ENCODE peak calls at places on chromosomes 4 and X, in four cellular contexts. M, D, Y and L are unnamed samples.

GRCh38 chrX:140766024-140766611 is 56.6 kb downstream of the LINC00632 start:
- DNase-seq in Y (no peak), D (peak), M (peak), L (peak)

GRCh38 chr4:168551945-168552695 is 55.3 kb downstream of the PALLD start:
- DNase-seq in Y (no peak), M (no peak), D (no peak), L (no peak)

GRCh38 chr4:78061939-78062603 is 4.9 kb downstream of the FRAS1 start:
- DNase-seq in Y (no peak), D (no peak), M (no peak), L (no peak)

GRCh38 chr4:119748853-119749252 is 120.2 kb upstream of the PDE5A start:
- DNase-seq in Y (no peak), D (no peak), M (no peak), L (peak)

GRCh38 chrX:80282535-80282934 is 137.7 kb upstream of the TENT5D start:
- DNase-seq in Y (no peak), D (no peak), M (no peak), L (no peak)

GRCh38 chr4:6177587-6178197 is 22.7 kb downstream of the JAKMIP1 start:
- DNase-seq in Y (no peak), D (peak), M (no peak), L (no peak)

GRCh38 chr4:16083217-16084191 is at the start of gene PROM1:
- DNase-seq in Y (no peak), D (no peak), M (no peak), L (no peak)

GRCh38 chr4:4439782-4440181 is 52.9 kb downstream of the NSG1 start:
- DNase-seq in D (no peak), Y (no peak), M (no peak), L (no peak)

GRCh38 chr4:98522062-98522461 is 136.3 kb downstream of the TSPAN5 start:
- DNase-seq in M (no peak), Y (no peak), D (no peak), L (no peak)

GRCh38 chr4:29052266-29052665 is 1667.9 kb upstream of the PCDH7 start:
- DNase-seq in Y (no peak), D (no peak), M (no peak), L (no peak)

GRCh38 chr4:106312997-106313522 is 2.9 kb downstream of the TBCK start:
- DNase-seq in D (no peak), M (no peak), Y (no peak), L (no peak)

GRCh38 chrX:152833378-152833777 is 2.5 kb downstream of the NSDHL start:
- DNase-seq in M (peak), D (no peak), Y (no peak), L (no peak)

GRCh38 chr4:123673971-123674370 is 277.4 kb downstream of the SPRY1 start:
- DNase-seq in Y (no peak), M (no peak), D (no peak), L (peak)

DNA sequence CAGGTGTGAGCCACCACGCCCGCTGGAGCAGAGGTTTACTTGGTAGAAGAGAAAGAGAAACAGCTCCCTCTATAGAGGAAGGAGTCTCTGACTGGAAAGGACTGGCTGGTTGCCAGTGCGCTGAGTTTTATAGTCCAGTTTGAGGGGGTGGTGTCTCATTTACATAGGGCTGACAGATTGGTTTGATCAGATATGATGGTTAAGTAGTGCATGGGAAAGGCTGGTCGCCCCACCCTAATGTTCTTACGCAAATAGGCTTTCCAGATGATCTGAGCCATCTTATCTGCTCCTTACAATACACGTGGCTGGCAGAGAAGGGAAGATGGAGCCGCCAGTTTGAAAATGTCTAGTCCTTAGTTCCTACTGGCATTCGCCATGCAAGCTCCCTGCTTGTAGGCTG is 439.5 kb downstream of the NAF1 start:
- DNase-seq in D (no peak), M (no peak), Y (no peak), L (no peak)
- TF ChIP-seq CTCF in D (no peak), M (no peak), Y (no peak), L (no peak)

DNA sequence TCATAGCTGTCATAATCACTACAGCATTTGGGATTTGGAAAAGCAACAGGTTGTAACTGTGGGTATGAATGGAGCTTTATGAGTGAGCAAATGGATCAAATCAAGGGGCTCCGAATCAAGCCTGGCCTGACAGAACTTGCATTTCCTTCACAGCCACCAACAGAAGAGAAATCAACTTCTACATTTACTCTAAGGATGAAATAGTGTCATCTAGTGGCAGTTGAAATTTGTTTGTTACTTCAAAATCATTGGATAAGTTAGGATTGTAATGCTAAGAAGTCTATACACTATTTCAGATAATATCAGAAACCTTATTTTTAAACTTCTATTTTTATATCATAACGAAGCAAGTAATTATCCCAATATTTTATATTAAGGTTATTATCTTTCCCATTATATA is 10.7 kb upstream of the WDR17 start:
- DNase-seq in Y (no peak), M (no peak), D (no peak), L (no peak)
- TF ChIP-seq CTCF in Y (no peak), M (peak), D (no peak), L (peak)

GRCh38 chr4:56637154-56637553 is 43.9 kb downstream of the HOPX start:
- DNase-seq in M (no peak), D (no peak), Y (no peak), L (no peak)

GRCh38 chr4:56640907-56641493 is 40.1 kb downstream of the HOPX start:
- DNase-seq in Y (no peak), D (no peak), M (no peak), L (no peak)

GRCh38 chr4:56637791-56638190 is 43.3 kb downstream of the HOPX start:
- DNase-seq in M (no peak), D (no peak), Y (no peak), L (no peak)

GRCh38 chr4:56643596-56643995 is 37.5 kb downstream of the HOPX start:
- DNase-seq in D (no peak), M (no peak), Y (no peak), L (no peak)

DNA sequence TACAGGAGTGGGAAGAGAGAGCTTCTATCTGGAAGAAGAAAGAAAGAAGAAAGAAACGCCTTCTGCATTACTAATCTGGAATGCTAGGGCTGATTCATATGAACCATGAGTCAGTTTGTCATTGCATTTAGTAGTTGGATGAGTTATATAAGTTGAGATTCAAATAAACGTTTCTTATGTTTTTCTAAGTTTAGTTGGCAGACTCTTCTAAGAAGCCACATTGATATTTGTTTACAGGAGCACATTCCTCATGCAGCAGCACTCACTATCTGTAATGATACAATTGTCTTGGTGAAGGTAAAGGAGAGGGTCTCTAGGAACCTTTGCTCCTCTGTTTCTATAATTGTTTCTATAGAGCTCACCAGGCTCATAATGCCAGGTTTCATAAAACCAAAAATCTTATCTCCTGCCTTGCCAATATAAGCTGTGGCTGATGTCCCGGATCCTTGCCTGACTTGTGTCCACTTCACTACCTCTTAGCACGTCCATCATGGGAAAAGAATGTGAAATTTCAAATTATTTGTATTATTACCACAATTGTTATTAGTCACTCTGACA is 39.5 kb downstream of the HOPX start:
- DNase-seq in Y (no peak), M (no peak), D (no peak), L (peak)
- TF ChIP-seq CTCF in Y (no peak), M (no peak), D (no peak), L (peak)

DNA sequence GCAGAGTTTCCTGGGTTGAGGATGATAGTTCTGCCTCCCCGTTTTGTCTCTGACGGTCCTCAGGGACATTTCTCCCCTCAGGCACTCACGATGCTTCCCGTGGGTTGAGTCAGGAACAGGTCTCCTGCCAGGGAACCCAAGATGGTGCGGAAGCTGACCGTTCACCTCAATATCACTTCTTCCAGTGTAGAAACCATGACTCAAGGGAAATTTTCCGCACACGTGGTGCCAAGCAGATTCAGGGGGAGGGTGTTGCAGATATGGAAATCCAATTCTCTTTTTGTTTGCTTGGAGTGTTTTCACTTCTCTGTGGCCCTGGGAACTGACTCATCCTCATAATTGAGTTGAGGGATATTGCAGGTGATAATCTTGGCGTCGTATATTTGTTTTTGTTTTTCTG is 46.7 kb downstream of the CXorf49B start:
- DNase-seq in Y (no peak), D (no peak), M (no peak), L (no peak)
- TF ChIP-seq CTCF in Y (no peak), D (no peak), M (no peak), L (no peak)

DNA sequence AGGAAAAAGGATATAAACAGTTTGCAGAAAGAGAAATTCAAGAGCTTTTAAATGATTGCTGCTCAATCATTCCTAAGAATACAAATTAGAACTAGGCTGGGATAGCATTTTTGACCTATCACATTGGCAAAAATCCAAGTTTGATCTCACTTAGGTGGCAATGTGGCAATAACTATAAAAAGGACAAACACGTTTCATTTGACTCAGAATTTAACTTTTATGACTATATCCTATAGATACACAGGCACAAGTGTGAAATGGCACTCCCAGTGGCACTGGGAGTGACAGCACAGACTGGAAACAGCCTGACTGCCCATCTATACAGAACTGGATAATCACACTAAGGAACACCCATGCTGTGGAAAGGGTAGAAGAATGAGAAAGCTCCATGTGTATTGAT is 11.1 kb downstream of the CENPU start:
- DNase-seq in M (no peak), D (no peak), Y (no peak), L (no peak)
- TF ChIP-seq CTCF in M (no peak), D (no peak), Y (no peak), L (peak)

DNA sequence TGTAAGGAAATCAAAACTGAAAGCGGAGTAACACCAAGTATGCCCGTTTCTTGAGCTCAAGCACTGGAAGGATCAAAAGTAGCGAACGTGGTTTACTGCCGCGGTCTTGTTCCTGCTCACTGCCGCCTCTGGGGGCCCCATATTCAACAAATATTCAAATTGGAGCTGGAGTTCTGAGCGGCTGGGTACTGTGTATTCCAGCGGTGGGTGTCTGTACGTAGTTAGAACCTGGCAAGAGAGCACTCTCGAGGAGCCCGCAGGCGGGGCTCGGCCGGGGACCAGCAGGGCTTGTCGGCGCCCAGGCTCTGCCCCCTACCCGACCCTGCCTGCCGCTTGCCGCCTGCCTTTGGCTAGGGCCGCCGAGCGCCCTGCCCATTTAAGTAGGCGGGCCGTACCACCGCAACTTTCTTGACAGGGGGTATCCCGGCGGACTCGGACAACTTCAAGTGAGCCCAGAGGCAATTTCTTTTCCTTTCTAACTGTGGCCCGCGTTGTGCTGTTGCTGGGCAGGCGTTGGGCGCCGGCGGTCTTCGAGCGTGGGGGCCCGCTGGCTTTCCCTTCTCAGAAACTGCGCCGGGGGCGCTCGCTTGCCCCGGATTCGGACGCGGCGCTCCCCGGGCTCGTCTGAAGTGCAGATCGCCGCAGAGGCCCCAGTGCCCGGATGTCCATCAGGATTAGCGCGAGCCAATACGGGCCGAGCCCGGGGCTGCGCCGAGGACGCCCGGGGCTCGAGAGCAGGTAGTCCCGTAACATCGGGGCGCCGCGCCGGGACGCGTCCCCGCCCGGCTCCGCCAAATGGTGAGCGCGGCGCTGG is 71.9 kb downstream of the AFF1 start:
- DNase-seq in M (peak), D (peak), Y (peak), L (peak)
- TF ChIP-seq CTCF in M (peak), D (peak), Y (no peak), L (peak)

DNA sequence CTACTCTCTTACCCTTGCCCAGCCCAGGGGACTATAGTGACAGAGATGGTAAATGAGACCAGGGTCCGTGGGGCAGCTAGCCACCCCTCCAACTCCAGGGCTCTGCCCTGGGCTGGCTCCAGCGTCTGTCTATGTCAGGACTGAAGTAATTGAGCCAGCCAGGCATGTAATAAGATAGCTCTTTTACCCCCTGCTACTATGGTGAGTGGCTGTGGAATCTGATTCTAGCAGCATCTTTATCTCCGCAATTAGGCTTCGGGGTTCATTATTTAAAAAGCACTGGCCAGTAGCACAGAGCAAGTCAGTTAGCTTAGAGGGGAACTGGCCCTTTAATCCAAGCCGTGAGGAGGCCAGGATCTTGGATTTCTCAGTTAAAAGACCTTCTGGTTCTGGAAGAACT is 123.3 kb upstream of the RAI2 start:
- DNase-seq in M (no peak), D (no peak), Y (no peak), L (no peak)
- TF ChIP-seq CTCF in M (no peak), D (no peak), Y (no peak), L (no peak)

GRCh38 chrX:110437686-110438085 is 79.0 kb downstream of the RTL9 start:
- DNase-seq in Y (no peak), D (no peak), M (no peak), L (no peak)

GRCh38 chrX:110444996-110445395 is 86.3 kb downstream of the RTL9 start:
- DNase-seq in D (no peak), M (no peak), Y (no peak), L (no peak)

GRCh38 chrX:110448459-110448858 is 89.8 kb downstream of the RTL9 start:
- DNase-seq in D (no peak), Y (no peak), M (no peak), L (no peak)

GRCh38 chrX:110440016-110440805 is 81.6 kb downstream of the RTL9 start:
- DNase-seq in D (no peak), M (no peak), Y (no peak), L (no peak)

DNA sequence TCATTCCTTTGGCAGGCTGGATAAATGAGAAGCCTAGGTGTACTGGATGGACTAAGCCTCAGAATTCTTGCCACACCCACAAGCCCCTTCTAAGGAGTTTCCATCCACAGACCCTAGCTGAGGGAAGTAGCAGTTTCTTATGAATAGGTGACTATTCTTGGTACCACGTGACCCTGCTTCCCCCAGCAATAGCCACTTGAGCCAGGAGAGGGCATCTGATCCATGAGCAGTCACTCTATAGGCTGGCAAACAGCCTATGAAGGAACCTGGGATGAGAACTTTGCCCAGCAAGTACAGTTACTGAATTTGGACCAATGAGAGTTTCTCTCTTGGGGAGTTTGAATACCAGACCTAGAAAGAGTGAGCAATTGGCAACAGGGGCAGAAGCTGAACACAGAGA is 84.0 kb downstream of the RTL9 start:
- DNase-seq in D (no peak), M (no peak), Y (peak), L (peak)
- TF ChIP-seq CTCF in D (no peak), M (no peak), Y (no peak), L (peak)

GRCh38 chr4:118004088-118004487 is 30.2 kb upstream of the NDST3 start:
- DNase-seq in M (no peak), Y (no peak), D (no peak), L (no peak)

GRCh38 chr4:118005883-118006282 is 28.4 kb upstream of the NDST3 start:
- DNase-seq in Y (no peak), D (no peak), M (no peak), L (no peak)
- TF ChIP-seq CTCF in Y (no peak), D (no peak), M (no peak), L (no peak)